ENCODE peak calls at places on chromosome 22, in nine cellular contexts. Y, S, K, Q, J, W, I, B and C are unnamed samples.

GRCh38 chr22:29784451-29785361 is 17.5 kb downstream of the UQCR10 start:
- DNase-seq in Y (no peak), S (no peak), K (no peak), Q (no peak), J (no peak), W (no peak), I (peak; percentile 38), B (no peak), C (no peak)

GRCh38 chr22:36383110-36383581 is 4.6 kb downstream of the MYH9 start:
- DNase-seq in Y (no peak), S (no peak), K (no peak), Q (no peak), J (no peak), W (no peak), I (peak; percentile 98), B (no peak), C (peak; percentile 94)

GRCh38 chr22:38700789-38701628 is at the start of gene JOSD1:
- DNase-seq in Y (peak; percentile 96), S (peak; percentile 95), K (peak; percentile 98), Q (peak; percentile 98), J (peak; percentile 98), W (peak; percentile 87), I (peak; percentile 92), B (peak; percentile 97), C (peak; percentile 92)

GRCh38 chr22:25869771-25870170 is 127.8 kb downstream of the MYO18B start:
- DNase-seq in Y (no peak), S (no peak), K (no peak), Q (no peak), J (no peak), W (no peak), I (no peak), B (no peak), C (no peak)

GRCh38 chr22:43515902-43516301 is 104.1 kb downstream of the MPPED1 start:
- DNase-seq in Y (no peak), S (no peak), K (no peak), Q (no peak), J (peak; percentile 71), W (no peak), I (no peak), B (no peak), C (no peak)

GRCh38 chr22:39635719-39636118 is 65.2 kb downstream of the CACNA1I start:
- DNase-seq in Y (no peak), S (no peak), K (no peak), Q (no peak), J (no peak), W (no peak), I (no peak), B (no peak), C (no peak)

GRCh38 chr22:36352775-36353507 is 34.8 kb downstream of the MYH9 start:
- DNase-seq in Y (peak; percentile 96), S (peak; percentile 78), K (no peak), Q (peak; percentile 53), J (no peak), W (no peak), I (peak; percentile 90), B (peak; percentile 17), C (peak; percentile 91)

GRCh38 chr22:22914726-22915669 is 27.4 kb downstream of the IGLL5 start:
- DNase-seq in Y (no peak), S (no peak), K (no peak), Q (no peak), J (peak; percentile 43), W (no peak), I (no peak), B (no peak), C (no peak)

GRCh38 chr22:47452184-47452583 is 689.7 kb downstream of the TBC1D22A start:
- DNase-seq in Y (no peak), S (peak; percentile 38), K (no peak), Q (no peak), J (no peak), W (peak; percentile 68), I (no peak), B (no peak), C (no peak)

GRCh38 chr22:36356708-36357694 is 30.8 kb downstream of the MYH9 start:
- DNase-seq in Y (no peak), S (no peak), K (no peak), Q (no peak), J (no peak), W (no peak), I (peak; percentile 60), B (peak; percentile 49), C (peak; percentile 53)

DNA sequence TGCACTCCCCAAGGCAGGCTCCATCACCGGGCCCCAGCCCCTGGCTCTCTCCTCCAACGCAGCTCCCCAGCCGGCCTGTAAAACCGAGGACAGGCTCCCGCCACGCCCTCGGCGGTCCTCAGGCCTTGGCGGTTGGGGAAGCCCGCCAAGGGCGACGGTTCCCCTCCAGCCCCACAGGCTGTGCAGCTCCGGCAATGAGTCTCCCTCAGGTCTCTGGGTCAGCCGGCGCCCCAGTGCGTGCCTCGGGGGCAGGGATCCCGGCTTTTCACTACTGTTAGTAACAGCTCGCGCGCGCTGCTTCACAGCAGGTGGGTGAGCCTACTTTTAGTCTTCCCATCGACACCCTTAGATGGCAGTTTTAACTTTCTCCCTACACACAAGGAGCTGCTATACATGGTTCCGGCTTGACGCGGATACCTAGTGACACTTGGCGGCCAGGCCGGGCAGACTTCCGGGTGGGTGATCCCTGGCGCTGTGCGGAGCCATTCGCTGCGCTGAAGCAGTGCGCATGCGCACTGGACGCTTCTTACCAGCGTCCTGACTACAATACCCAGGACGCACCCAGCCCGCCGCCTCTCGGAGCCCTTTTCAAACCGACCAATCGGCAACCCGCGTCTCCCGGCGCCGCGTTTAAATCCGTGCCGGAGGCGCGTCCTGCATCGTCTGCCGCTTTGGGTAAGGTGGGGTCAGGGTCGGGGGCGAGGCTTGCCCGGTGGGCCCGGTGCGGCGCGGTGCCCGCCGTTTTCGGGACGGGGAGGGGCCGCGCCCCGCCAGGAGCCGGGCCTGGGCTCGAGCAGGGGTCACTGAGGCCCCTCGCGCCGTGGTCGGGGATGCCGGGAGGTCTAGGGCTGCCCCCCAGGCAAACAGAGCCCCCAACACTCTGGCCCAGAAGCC is at the start of gene GTSE1:
- DNase-seq in Y (peak; percentile 98), S (peak; percentile 95), K (peak; percentile 96), Q (peak; percentile 99), J (peak; percentile 99), W (peak; percentile 93), I (peak; percentile 93), B (peak; percentile 99), C (peak; percentile 96)
- TF ChIP-seq CTCF in Y (no peak), S (no peak), K (no peak), Q (peak; percentile 35), J (peak; percentile 65), W (peak; percentile 12), I (no peak), B (peak; percentile 40), C (no peak)

GRCh38 chr22:41684194-41684593 is 4.5 kb downstream of the SNU13 start:
- DNase-seq in Y (no peak), S (no peak), K (no peak), Q (no peak), J (no peak), W (no peak), I (no peak), B (no peak), C (no peak)

GRCh38 chr22:41687901-41688364 is 734 bp downstream of the SNU13 start:
- DNase-seq in Y (no peak), S (peak; percentile 20), K (peak; percentile 42), Q (peak; percentile 51), J (no peak), W (no peak), I (peak; percentile 22), B (peak; percentile 63), C (peak; percentile 21)

GRCh38 chr22:41683616-41684015 is 5.1 kb downstream of the SNU13 start:
- DNase-seq in Y (no peak), S (no peak), K (no peak), Q (no peak), J (no peak), W (no peak), I (no peak), B (no peak), C (no peak)

GRCh38 chr22:41690476-41690875 is 1.8 kb upstream of the SNU13 start:
- DNase-seq in Y (no peak), S (no peak), K (no peak), Q (no peak), J (no peak), W (no peak), I (no peak), B (no peak), C (no peak)

GRCh38 chr22:41688365-41689211 is at the start of gene SNU13:
- DNase-seq in Y (peak; percentile 95), S (peak; percentile 90), K (peak; percentile 90), Q (peak; percentile 95), J (peak; percentile 96), W (peak; percentile 77), I (peak; percentile 92), B (peak; percentile 96), C (peak; percentile 88)
- TF ChIP-seq CTCF in Y (peak; percentile 21), S (no peak), K (no peak), Q (no peak), J (no peak), W (no peak), I (no peak), B (no peak), C (no peak)

DNA sequence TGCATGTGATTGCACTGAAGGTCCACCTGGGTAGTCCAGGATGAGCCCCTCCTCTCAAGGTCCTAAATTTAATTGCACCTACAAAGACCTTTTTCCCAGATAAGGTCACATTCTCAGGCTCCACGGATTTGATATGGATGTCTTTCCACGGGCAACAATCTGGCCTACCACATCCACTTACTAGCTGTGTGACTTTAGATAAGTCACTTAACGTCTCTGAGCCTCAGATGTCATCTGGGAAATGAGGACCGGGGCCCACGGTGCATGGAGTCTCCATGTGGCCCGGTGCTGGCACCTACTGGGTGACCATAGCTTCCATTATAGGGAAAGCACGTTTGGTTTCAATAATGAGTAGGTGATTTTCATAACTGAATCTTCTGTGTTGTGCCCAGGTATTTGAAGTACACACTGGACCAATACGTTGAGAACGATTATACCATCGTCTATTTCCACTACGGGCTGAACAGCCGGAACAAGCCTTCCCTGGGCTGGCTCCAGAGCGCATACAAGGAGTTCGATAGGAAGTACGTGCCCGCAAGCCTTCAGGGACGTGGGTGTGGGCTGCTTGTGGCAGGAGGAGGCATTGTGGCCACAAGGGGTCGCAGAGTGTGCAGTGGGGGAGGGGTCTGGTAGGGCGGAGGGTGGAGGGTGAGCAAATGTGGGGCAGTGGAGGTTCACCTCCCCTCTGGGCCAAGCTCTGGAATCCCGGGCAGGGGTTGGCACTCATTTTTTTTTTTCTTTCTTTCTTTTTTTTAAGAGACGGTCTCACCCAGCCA is 55.7 kb downstream of the ARHGAP8 start:
- DNase-seq in Y (no peak), S (no peak), K (peak; percentile 61), Q (no peak), J (no peak), W (no peak), I (peak; percentile 8), B (no peak), C (no peak)
- TF ChIP-seq CTCF in Y (no peak), S (no peak), K (peak; percentile 36), Q (no peak), J (peak; percentile 64), W (peak; percentile 53), I (no peak), B (no peak), C (no peak)

GRCh38 chr22:21593406-21594232 is 26.1 kb downstream of the UBE2L3 start:
- DNase-seq in Y (no peak), S (peak; percentile 31), K (peak; percentile 17), Q (no peak), J (no peak), W (no peak), I (no peak), B (no peak), C (no peak)
- TF ChIP-seq CTCF in Y (no peak), S (peak; percentile 21), K (peak; percentile 27), Q (peak; percentile 27), J (peak; percentile 55), W (peak; percentile 65), I (no peak), B (no peak), C (peak; percentile 30)

DNA sequence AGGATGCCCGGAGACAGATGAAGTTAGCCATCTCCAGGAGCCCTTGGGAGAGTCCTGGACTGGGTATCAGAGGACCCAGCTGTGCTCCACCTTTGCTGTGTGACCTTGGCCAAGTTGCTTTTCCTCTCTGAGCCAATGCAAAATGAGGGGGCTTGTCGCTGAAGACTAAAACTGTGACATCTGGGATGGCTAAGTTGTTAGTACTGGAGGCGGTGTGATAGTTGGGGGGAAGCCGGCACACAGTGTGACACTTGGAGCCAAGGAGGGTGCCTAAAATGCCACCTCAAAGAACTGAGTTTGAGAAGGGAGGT is 481 bp downstream of the INPP5J start:
- DNase-seq in Y (no peak), S (no peak), K (no peak), Q (no peak), J (no peak), W (no peak), I (no peak), B (peak; percentile 27), C (no peak)
- TF ChIP-seq CTCF in Y (no peak), S (no peak), K (no peak), Q (no peak), J (no peak), W (no peak), I (no peak), B (no peak), C (no peak)